ENCODE peak calls at places on chromosomes 3 and 15, in five cellular contexts. T is stimulated activated effector memory CD8-positive, alpha-beta T cell treated with anti-CD3 and anti-CD28 coated beads, Interleukin-12 subunit alpha, Interleukin-12 subunit beta, amount 100 ng/mL, for 72 hours; S is tibial nerve; H is effector memory CD8-positive, alpha-beta T cell; L is ovary. Z is an unnamed sample.

GRCh38 chr3:189631373-189631408 is at the start of gene TP63:
- DNase-seq in T (no peak), S (no peak), H (no peak), L (no peak), Z (no peak)

GRCh38 chr3:107222927-107223326 is 154.3 kb upstream of the CCDC54 start:
- DNase-seq in T (no peak), S (no peak), H (no peak), L (no peak), Z (no peak)

GRCh38 chr3:184591789-184592188 is 30.2 kb downstream of the EPHB3 start:
- DNase-seq in T (no peak), S (no peak), H (no peak), L (no peak), Z (no peak)

GRCh38 chr3:82093641-82094040 is 332.2 kb upstream of the GBE1 start:
- DNase-seq in T (no peak), S (no peak), H (no peak), L (no peak), Z (no peak)

GRCh38 chr3:16190704-16191103 is 16.2 kb downstream of the GALNT15 start:
- DNase-seq in T (no peak), S (no peak), H (no peak), L (peak), Z (no peak)

GRCh38 chr15:101192081-101192480 is 59.8 kb downstream of the CHSY1 start:
- DNase-seq in T (no peak), S (no peak), H (no peak), L (no peak), Z (no peak)

GRCh38 chr3:66010348-66011097 is 28.2 kb downstream of the MAGI1 start:
- DNase-seq in T (no peak), S (no peak), H (no peak), L (no peak), Z (no peak)

GRCh38 chr15:70659662-70660061 is 103.7 kb downstream of the UACA start:
- DNase-seq in T (no peak), S (no peak), H (no peak), L (no peak), Z (no peak)

GRCh38 chr3:129107793-129108192 is 13.8 kb downstream of the RAB43 start:
- DNase-seq in T (no peak), S (no peak), H (no peak), L (no peak), Z (no peak)

GRCh38 chr15:100190675-100191074 is 151.1 kb downstream of the ADAMTS17 start:
- DNase-seq in T (no peak), S (no peak), H (no peak), L (no peak), Z (no peak)

GRCh38 chr3:171453175-171453868 is 6.9 kb downstream of the TNIK start:
- DNase-seq in T (no peak), S (no peak), H (no peak), L (no peak), Z (no peak)

GRCh38 chr3:157868168-157868567 is 238.1 kb downstream of the SHOX2 start:
- DNase-seq in T (no peak), S (no peak), H (no peak), L (no peak), Z (no peak)

GRCh38 chr15:70202756-70203155 is 105.0 kb upstream of the TLE3 start:
- DNase-seq in T (no peak), S (no peak), H (no peak), L (no peak), Z (no peak)

GRCh38 chr3:172034786-172035685 is 4.3 kb upstream of the FNDC3B start:
- DNase-seq in T (no peak), S (no peak), H (peak), L (no peak), Z (no peak)

GRCh38 chr15:67744331-67745058 is 80.8 kb upstream of the SKOR1 start:
- DNase-seq in T (no peak), S (no peak), H (no peak), L (no peak), Z (no peak)

Z was measured in NT2/D1.